ENCODE peak calls at places on chromosomes 11 and 22, in ten cellular contexts. O, C, D, B, J, N, Y, E, S and H are unnamed samples.

GRCh38 chr11:65077466-65077865 is 6.4 kb downstream of the CDCA5 start:
- DNase-seq in O (no peak), C (peak), D (no peak), B (no peak), J (no peak), N (no peak), Y (no peak), E (no peak), S (no peak), H (no peak)

GRCh38 chr11:119734788-119735187 is 5.8 kb upstream of the NECTIN1 start:
- DNase-seq in O (no peak), C (no peak), D (no peak), B (no peak), J (no peak), N (peak), Y (no peak), E (no peak), S (no peak), H (no peak)

GRCh38 chr11:17638311-17638710 is 81.1 kb upstream of the MYOD1 start:
- DNase-seq in O (no peak), C (no peak), D (no peak), B (no peak), J (no peak), N (no peak), Y (no peak), E (no peak), S (no peak), H (no peak)

GRCh38 chr11:110450246-110450645 is 20.5 kb downstream of the FDX1 start:
- DNase-seq in O (no peak), C (no peak), D (no peak), B (no peak), J (no peak), N (no peak), Y (no peak), E (no peak), S (no peak), H (no peak)

GRCh38 chr11:8403310-8403709 is 139.6 kb upstream of the LMO1 start:
- DNase-seq in O (no peak), C (peak), D (no peak), B (no peak), J (no peak), N (no peak), Y (no peak), E (no peak), S (no peak), H (no peak)

GRCh38 chr11:28505216-28505615 is 397.0 kb downstream of the METTL15 start:
- DNase-seq in O (no peak), C (no peak), D (no peak), B (no peak), J (no peak), N (no peak), Y (no peak), E (no peak), S (no peak), H (no peak)

GRCh38 chr11:845872-846271 is 3.2 kb downstream of the TSPAN4 start:
- DNase-seq in O (no peak), C (no peak), D (no peak), B (no peak), J (no peak), N (no peak), Y (no peak), E (no peak), S (no peak), H (no peak)

GRCh38 chr11:10659339-10660216 is 34.0 kb downstream of the IRAG1 start:
- DNase-seq in O (peak), C (peak), D (no peak), B (peak), J (no peak), N (peak), Y (peak), E (no peak), S (peak), H (peak)

GRCh38 chr11:100876826-100877545 is 189.9 kb downstream of the ARHGAP42 start:
- DNase-seq in O (no peak), C (peak), D (no peak), B (no peak), J (no peak), N (no peak), Y (no peak), E (no peak), S (no peak), H (no peak)

GRCh38 chr11:88569342-88569741 is 231.8 kb upstream of the CTSC start:
- DNase-seq in O (no peak), C (peak), D (no peak), B (no peak), J (no peak), N (no peak), Y (no peak), E (no peak), S (no peak), H (no peak)

GRCh38 chr22:29306830-29307657 is 594 bp downstream of the GAS2L1 start:
- DNase-seq in O (peak), C (peak), D (peak), B (peak), J (peak), N (peak), Y (peak), E (no peak), S (peak), H (peak)
- TF ChIP-seq POLR2A in O (peak), C (peak), D (no peak), B (peak), J (no peak), N (peak), Y (no peak), E (no peak), S (no peak), H (peak)

GRCh38 chr22:19598054-19598855 is 74.0 kb upstream of the CLDN5 start:
- DNase-seq in O (no peak), C (no peak), D (no peak), B (no peak), J (peak), N (no peak), Y (no peak), E (no peak), S (no peak), H (no peak)
- H3K27ac ChIP-seq in O (no peak), C (no peak), D (no peak), B (no peak), J (peak), N (no peak), Y (no peak), E (no peak), S (no peak), H (no peak)

GRCh38 chr11:75399344-75400109 is at the start of gene RPS3:
- DNase-seq in O (peak), C (peak), D (peak), B (peak), J (peak), N (peak), Y (peak), E (peak), S (peak), H (peak)
- TF ChIP-seq POLR2A in O (peak), C (peak), D (no peak), B (peak), J (peak), N (peak), Y (peak), E (peak), S (peak), H (peak)

GRCh38 chr11:131713529-131714134 is 343.2 kb downstream of the NTM start:
- DNase-seq in O (no peak), C (no peak), D (no peak), B (no peak), J (no peak), N (no peak), Y (no peak), E (no peak), S (no peak), H (no peak)
- H3K27ac ChIP-seq in O (no peak), C (no peak), D (no peak), B (no peak), J (no peak), N (no peak), Y (no peak), E (no peak), S (no peak), H (no peak)

DNA sequence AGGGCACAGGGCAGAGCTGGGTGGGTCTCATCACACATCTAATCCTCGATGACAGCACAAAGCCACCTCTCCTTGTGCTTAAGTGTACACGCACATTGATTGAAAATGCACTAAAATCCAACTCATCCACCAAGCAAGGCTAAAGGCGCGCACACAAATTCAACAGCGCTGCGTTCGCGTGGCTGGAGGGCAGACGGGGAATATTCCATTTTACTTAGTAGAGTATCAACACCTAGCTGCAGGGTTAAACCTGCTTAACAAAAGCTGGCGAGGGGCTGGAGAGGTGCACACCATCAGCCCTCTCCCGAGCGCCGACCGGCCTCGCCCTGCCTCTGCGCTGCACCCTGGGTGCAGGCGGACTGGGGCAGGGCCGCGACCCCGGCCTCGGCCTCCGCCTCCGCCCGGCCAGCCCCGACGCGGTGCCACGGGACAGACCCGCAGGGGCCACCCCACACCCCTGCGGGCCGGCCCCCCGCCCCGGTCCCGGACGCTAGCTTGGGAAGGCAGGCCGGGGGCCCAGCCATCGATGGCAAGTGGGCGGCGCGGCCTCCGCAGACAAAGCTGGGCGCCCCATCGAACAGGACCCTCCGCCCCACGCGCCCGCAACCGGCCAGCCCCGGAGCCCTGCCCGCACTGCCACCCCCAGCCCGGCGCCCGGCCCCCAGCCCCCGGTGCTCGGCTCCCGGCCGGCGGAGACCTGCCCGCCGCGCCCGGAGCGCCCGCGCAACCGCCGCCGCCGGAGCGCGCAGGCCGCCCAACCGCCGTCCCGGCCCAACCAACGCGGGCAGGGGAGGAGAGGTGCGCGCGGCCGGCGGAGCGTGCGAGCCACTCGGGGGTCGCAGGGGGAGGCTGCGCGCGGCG is 914 bp downstream of the PRDM10 start:
- DNase-seq in O (peak), C (peak), D (peak), B (no peak), J (no peak), N (peak), Y (peak), E (no peak), S (peak), H (peak)
- TF ChIP-seq POLR2A in O (no peak), C (no peak), D (no peak), B (no peak), J (no peak), N (no peak), Y (peak), E (peak), S (no peak), H (peak)

GRCh38 chr22:46971776-46972150 is 209.3 kb downstream of the TBC1D22A start:
- DNase-seq in O (no peak), C (no peak), D (no peak), B (no peak), J (no peak), N (no peak), Y (no peak), E (no peak), S (peak), H (no peak)

GRCh38 chr22:46972901-46973831 is 210.7 kb downstream of the TBC1D22A start:
- DNase-seq in O (no peak), C (no peak), D (no peak), B (peak), J (no peak), N (no peak), Y (no peak), E (no peak), S (peak), H (no peak)

GRCh38 chr22:46970411-46971123 is 208.1 kb downstream of the TBC1D22A start:
- DNase-seq in O (no peak), C (no peak), D (no peak), B (no peak), J (no peak), N (peak), Y (no peak), E (no peak), S (peak), H (no peak)

GRCh38 chr22:46971141-46971775 is 208.8 kb downstream of the TBC1D22A start:
- DNase-seq in O (no peak), C (peak), D (no peak), B (peak), J (no peak), N (peak), Y (no peak), E (no peak), S (peak), H (peak)

DNA sequence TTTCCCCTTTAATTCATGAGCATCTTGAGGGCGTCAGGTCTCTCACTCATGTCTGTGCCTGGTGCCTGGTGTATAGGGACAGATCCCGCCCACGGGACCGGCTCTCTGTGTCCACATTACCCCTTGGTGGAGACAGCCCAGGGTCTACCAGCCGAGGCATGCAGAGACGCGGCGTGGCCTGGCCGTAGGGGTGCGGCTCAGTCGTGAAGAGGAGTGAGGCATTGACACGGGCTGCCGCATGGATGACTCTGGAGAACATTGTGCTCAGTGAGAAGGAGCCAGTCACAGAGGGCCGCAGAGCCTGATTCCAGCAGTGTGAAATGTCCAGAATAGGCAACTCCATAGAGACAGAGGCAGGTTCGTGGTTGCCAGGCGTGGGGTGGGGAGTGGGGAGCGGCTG is 209.8 kb downstream of the TBC1D22A start:
- DNase-seq in O (no peak), C (no peak), D (no peak), B (no peak), J (no peak), N (no peak), Y (no peak), E (no peak), S (peak), H (peak)
- H3K27ac ChIP-seq in O (no peak), C (no peak), D (no peak), B (peak), J (peak), N (peak), Y (no peak), E (no peak), S (no peak), H (no peak)

GRCh38 chr22:41382098-41382578 is 396 bp downstream of the TEF start:
- DNase-seq in O (peak), C (no peak), D (peak), B (peak), J (no peak), N (peak), Y (peak), E (no peak), S (peak), H (peak)

GRCh38 chr22:41381329-41382097 is at the start of gene TEF:
- DNase-seq in O (peak), C (peak), D (peak), B (peak), J (peak), N (peak), Y (peak), E (peak), S (peak), H (peak)

GRCh38 chr22:41383085-41383484 is 1.3 kb downstream of the TEF start:
- DNase-seq in O (no peak), C (no peak), D (no peak), B (no peak), J (no peak), N (peak), Y (no peak), E (no peak), S (no peak), H (no peak)

GRCh38 chr22:41382610-41383009 is 868 bp downstream of the TEF start:
- DNase-seq in O (no peak), C (no peak), D (no peak), B (peak), J (no peak), N (peak), Y (no peak), E (no peak), S (no peak), H (no peak)

GRCh38 chr22:41380993-41381328 is 781 bp upstream of the TEF start:
- DNase-seq in O (peak), C (peak), D (peak), B (no peak), J (no peak), N (peak), Y (peak), E (no peak), S (peak), H (peak)
- TF ChIP-seq POLR2A in O (no peak), C (peak), D (no peak), B (peak), J (peak), N (peak), Y (peak), E (peak), S (peak), H (peak)

GRCh38 chr11:70399681-70400112 is 1.4 kb downstream of the CTTN start:
- DNase-seq in O (peak), C (peak), D (peak), B (peak), J (no peak), N (peak), Y (peak), E (no peak), S (peak), H (peak)

GRCh38 chr11:70405679-70406395 is 7.5 kb downstream of the CTTN start:
- DNase-seq in O (no peak), C (no peak), D (no peak), B (no peak), J (no peak), N (no peak), Y (no peak), E (no peak), S (no peak), H (no peak)

GRCh38 chr11:70400643-70401042 is 2.3 kb downstream of the CTTN start:
- DNase-seq in O (no peak), C (no peak), D (no peak), B (no peak), J (no peak), N (no peak), Y (no peak), E (no peak), S (no peak), H (no peak)

GRCh38 chr11:70404244-70404643 is 5.9 kb downstream of the CTTN start:
- DNase-seq in O (no peak), C (no peak), D (no peak), B (no peak), J (no peak), N (no peak), Y (no peak), E (no peak), S (no peak), H (no peak)

DNA sequence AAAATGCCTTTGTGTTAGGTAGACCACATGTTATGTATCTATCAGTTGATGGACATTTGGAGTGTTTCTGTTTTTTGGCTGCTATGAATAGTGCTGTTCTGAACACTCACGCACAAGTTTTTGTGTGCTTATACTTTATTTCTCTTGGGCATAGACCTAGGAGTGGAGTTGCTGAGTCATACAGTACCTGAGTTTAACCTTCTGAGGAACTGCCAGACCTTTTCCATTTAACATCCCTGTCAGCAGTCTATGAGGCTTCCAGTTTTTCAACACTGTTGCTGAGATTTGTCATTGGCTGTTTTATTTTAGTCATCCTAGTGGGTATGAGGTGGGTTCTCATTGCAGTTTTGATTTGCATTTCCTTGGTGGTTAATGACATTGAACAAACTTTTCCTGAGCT is 4.4 kb downstream of the CTTN start:
- DNase-seq in O (no peak), C (no peak), D (no peak), B (no peak), J (no peak), N (no peak), Y (no peak), E (no peak), S (no peak), H (no peak)
- H3K27ac ChIP-seq in O (peak), C (no peak), D (no peak), B (no peak), J (no peak), N (no peak), Y (no peak), E (no peak), S (no peak), H (no peak)

GRCh38 chr22:21982338-21982965 is at the start of gene TOP3B:
- DNase-seq in O (peak), C (peak), D (peak), B (peak), J (peak), N (peak), Y (peak), E (peak), S (peak), H (peak)
- TF ChIP-seq POLR2A in O (peak), C (peak), D (no peak), B (peak), J (peak), N (peak), Y (peak), E (peak), S (no peak), H (peak)

DNA sequence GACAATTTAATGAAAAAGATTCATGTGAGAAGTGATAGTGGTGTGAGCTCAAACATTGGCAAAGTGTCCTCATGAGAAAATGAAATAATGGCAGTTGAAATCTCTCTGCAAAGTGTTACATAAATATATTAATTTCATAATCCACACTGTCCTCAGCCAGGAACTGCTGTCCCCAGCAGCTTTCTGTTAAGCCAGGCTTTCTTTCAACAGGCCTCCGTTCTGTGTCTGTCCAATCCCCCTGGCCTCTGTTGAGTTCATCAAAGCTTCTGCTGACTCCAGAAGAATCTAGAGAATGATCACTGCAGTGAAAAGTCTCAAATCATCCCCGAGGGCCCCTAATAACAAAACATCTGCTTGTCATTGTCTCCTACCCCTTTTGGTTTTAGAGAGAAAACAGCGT is 10.0 kb upstream of the ASCC2 start:
- DNase-seq in O (no peak), C (no peak), D (no peak), B (no peak), J (no peak), N (no peak), Y (no peak), E (no peak), S (no peak), H (no peak)
- H3K27ac ChIP-seq in O (no peak), C (no peak), D (no peak), B (no peak), J (no peak), N (no peak), Y (no peak), E (no peak), S (no peak), H (no peak)